ENCODE peak calls at places on chromosomes 5 and 9, in eight cellular contexts. C is lung, A is IMR-90, W is body of pancreas, N is left ventricle myocardium inferior, M is fibroblast of lung, L is uterus, G is lower lobe of right lung. I is an unnamed sample. For H3K9me3, the result is how much of the 10 kb centered on the place peaks cover.

GRCh38 chr9:110578575-110578895 is 1.0 kb downstream of the SVEP1 start:
- DNase-seq in C (no peak), A (no peak), W (no peak), N (no peak), M (no peak), L (no peak), G (no peak), I (no peak)

GRCh38 chr5:33091571-33092363 is 349.0 kb upstream of the TARS1 start:
- DNase-seq in C (no peak), A (peak), W (no peak), N (no peak), M (peak), L (no peak), G (no peak), I (peak)

GRCh38 chr9:19116391-19116790 is 10.9 kb downstream of the PLIN2 start:
- DNase-seq in C (no peak), A (peak), W (no peak), N (peak), M (peak), L (no peak), G (no peak), I (no peak)

GRCh38 chr9:113911850-113912249 is 35.7 kb downstream of the ZNF618 start:
- DNase-seq in C (no peak), A (no peak), W (no peak), N (no peak), M (no peak), L (no peak), G (no peak), I (peak)

GRCh38 chr9:122642226-122642625 is 15.2 kb downstream of the OR1B1 start:
- DNase-seq in C (no peak), A (no peak), W (no peak), N (no peak), M (peak), L (no peak), G (no peak), I (no peak)

GRCh38 chr9:131530546-131530929 is 525 bp downstream of the UCK1 start:
- DNase-seq in C (peak), A (peak), W (peak), N (peak), M (peak), L (peak), G (peak), I (peak)

GRCh38 chr5:4700082-4700481 is 440.0 kb upstream of the ADAMTS16 start:
- DNase-seq in C (peak), A (no peak), W (peak), N (peak), M (peak), L (no peak), G (peak), I (peak)

GRCh38 chr5:68295772-68296171 is 80.2 kb downstream of the PIK3R1 start:
- DNase-seq in C (no peak), A (no peak), W (no peak), N (no peak), M (no peak), L (no peak), G (no peak), I (no peak)

GRCh38 chr5:86968311-86968753 is 299.4 kb upstream of the RASA1 start:
- DNase-seq in C (no peak), A (peak), W (peak), N (peak), M (peak), L (no peak), G (no peak), I (peak)

GRCh38 chr9:2229109-2229733 is 214.1 kb downstream of the SMARCA2 start:
- DNase-seq in C (no peak), A (no peak), W (peak), N (no peak), M (no peak), L (no peak), G (no peak), I (no peak)

GRCh38 chr5:172450453-172450852 is 3.9 kb downstream of the SH3PXD2B start:
- DNase-seq in C (no peak), A (no peak), W (no peak), N (no peak), M (no peak), L (no peak), G (no peak), I (no peak)

GRCh38 chr5:16418471-16418922 is 47.1 kb downstream of the ZNF622 start:
- DNase-seq in C (no peak), A (no peak), W (peak), N (peak), M (no peak), L (no peak), G (no peak), I (no peak)

GRCh38 chr5:76956033-76956432 is 3.2 kb downstream of the CRHBP start:
- DNase-seq in C (no peak), A (no peak), W (no peak), N (no peak), M (no peak), L (no peak), G (no peak), I (no peak)

GRCh38 chr5:76952795-76953536 is at the start of gene CRHBP:
- DNase-seq in C (no peak), A (no peak), W (no peak), N (no peak), M (no peak), L (no peak), G (no peak), I (no peak)

GRCh38 chr5:76958976-76959767 is 6.3 kb downstream of the CRHBP start:
- DNase-seq in C (no peak), A (peak), W (no peak), N (no peak), M (peak), L (no peak), G (no peak), I (peak)

GRCh38 chr5:76954383-76954763 is 1.5 kb downstream of the CRHBP start:
- DNase-seq in C (no peak), A (no peak), W (no peak), N (no peak), M (no peak), L (no peak), G (no peak), I (no peak)

GRCh38 chr5:76953551-76954382 is 922 bp downstream of the CRHBP start:
- DNase-seq in C (no peak), A (no peak), W (no peak), N (no peak), M (peak), L (no peak), G (no peak), I (no peak)
- H3K4me3 ChIP-seq in C (no peak), A (no peak), W (no peak), N (peak), M (no peak), L (peak), G (peak), I (peak)

DNA sequence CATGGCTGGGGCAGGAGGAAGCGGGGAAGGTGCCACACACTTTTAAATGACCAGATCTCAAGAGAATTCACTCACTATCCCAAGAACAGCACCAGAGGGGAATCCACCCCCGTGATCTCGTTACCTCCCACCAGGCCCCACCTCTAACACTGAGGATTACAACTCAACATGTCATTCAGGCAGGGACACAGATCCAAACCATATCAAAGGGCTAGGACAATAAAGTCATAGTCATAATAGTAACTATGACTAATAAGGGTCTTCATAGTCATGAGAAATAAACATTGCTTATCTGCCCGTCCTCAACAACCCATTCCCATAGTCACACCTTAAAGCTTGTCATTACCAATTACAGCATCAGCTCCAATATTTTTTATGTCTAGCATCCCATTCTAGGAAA is 65.3 kb upstream of the SMC2 start:
- DNase-seq in C (no peak), A (no peak), W (no peak), N (no peak), M (no peak), L (no peak), G (no peak), I (no peak)
- H3K9me3 ChIP-seq in C (under half), A (under half), W (under half), N (under half), M (under half), L (under half), G (under half), I (under half)

GRCh38 chr9:136667217-136667939 is 4.7 kb downstream of the EGFL7 start:
- DNase-seq in C (no peak), A (no peak), W (no peak), N (no peak), M (no peak), L (no peak), G (no peak), I (no peak)

GRCh38 chr9:136668983-136669790 is 6.5 kb downstream of the EGFL7 start:
- DNase-seq in C (no peak), A (no peak), W (peak), N (no peak), M (no peak), L (no peak), G (no peak), I (no peak)

GRCh38 chr9:136669791-136670464 is 7.2 kb downstream of the EGFL7 start:
- DNase-seq in C (no peak), A (no peak), W (no peak), N (no peak), M (no peak), L (no peak), G (no peak), I (no peak)

GRCh38 chr9:136666364-136667216 is 3.9 kb downstream of the EGFL7 start:
- DNase-seq in C (no peak), A (no peak), W (no peak), N (no peak), M (no peak), L (no peak), G (no peak), I (no peak)

GRCh38 chr9:136667940-136668760 is 5.4 kb downstream of the EGFL7 start:
- DNase-seq in C (no peak), A (no peak), W (no peak), N (no peak), M (no peak), L (no peak), G (no peak), I (no peak)
- H3K4me3 ChIP-seq in C (peak), A (no peak), W (no peak), N (peak), M (no peak), L (peak), G (peak), I (no peak)

DNA sequence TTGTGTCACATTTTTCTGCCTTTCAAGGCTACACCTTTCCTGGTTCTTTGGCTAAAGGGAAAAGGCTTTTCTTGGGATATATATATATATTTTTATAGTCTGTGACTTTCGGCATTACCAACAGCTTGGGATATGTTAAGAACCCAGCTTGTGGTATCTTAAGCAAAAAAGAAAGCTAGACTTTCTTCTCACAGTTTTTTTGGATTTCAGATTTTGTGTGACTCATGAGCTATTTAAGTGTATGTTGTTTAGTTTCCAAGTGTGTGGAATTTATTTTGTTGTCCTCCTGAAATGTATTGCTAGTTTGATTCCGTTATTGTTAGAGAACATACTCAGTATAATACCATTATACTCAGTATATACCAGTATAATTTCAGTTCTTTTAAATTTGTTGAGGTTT is 64.8 kb downstream of the ERCC6L2 start:
- DNase-seq in C (no peak), A (peak), W (no peak), N (no peak), M (peak), L (no peak), G (no peak), I (no peak)
- H3K9me3 ChIP-seq in C (under half), A (under half), W (under half), N (under half), M (under half), L (under half), G (under half), I (under half)

GRCh38 chr5:161686881-161687280 is 1.4 kb downstream of the GABRA6 start:
- DNase-seq in C (no peak), A (no peak), W (no peak), N (no peak), M (no peak), L (no peak), G (no peak), I (no peak)
- H3K4me3 ChIP-seq in C (no peak), A (no peak), W (no peak), N (no peak), M (no peak), L (no peak), G (no peak), I (no peak)

GRCh38 chr5:2687746-2688145 is 63.7 kb downstream of the IRX2 start:
- DNase-seq in C (no peak), A (no peak), W (no peak), N (no peak), M (no peak), L (no peak), G (no peak), I (no peak)
- H3K9me3 ChIP-seq in C (under half), A (under half), W (under half), N (under half), M (under half), L (under half), G (under half), I (under half)

GRCh38 chr5:170741801-170742200 is 41.7 kb upstream of the GABRP start:
- DNase-seq in C (no peak), A (no peak), W (no peak), N (no peak), M (no peak), L (no peak), G (no peak), I (peak)

GRCh38 chr5:170746952-170747340 is 36.6 kb upstream of the GABRP start:
- DNase-seq in C (no peak), A (no peak), W (no peak), N (no peak), M (no peak), L (no peak), G (no peak), I (peak)

GRCh38 chr5:170746081-170746951 is 37.2 kb upstream of the GABRP start:
- DNase-seq in C (no peak), A (no peak), W (no peak), N (no peak), M (no peak), L (no peak), G (no peak), I (peak)

GRCh38 chr5:170745481-170746061 is 38.0 kb upstream of the GABRP start:
- DNase-seq in C (no peak), A (peak), W (peak), N (peak), M (peak), L (no peak), G (peak), I (peak)

DNA sequence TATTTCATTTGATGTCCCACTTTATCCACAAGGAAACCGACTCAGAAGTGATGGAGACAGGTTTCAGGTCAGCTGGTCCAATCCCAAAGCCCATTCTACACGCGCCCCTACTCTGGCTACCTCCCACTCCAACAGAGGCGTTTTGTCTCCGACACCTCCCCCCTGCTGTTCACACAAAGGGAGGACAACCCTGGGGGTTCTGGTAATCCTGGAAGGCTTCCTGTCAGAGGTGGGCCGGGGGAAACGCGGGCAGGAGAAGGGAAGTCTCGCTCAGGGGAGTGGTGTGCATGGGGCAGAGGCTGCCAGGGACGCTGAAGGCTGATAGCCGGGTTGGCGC is 39.7 kb upstream of the GABRP start:
- DNase-seq in C (no peak), A (no peak), W (no peak), N (no peak), M (no peak), L (no peak), G (no peak), I (no peak)
- H3K4me3 ChIP-seq in C (no peak), A (no peak), W (no peak), N (peak), M (no peak), L (no peak), G (no peak), I (no peak)

GRCh38 chr5:82334856-82335255 is 56.7 kb upstream of the RPS23 start:
- DNase-seq in C (no peak), A (peak), W (no peak), N (no peak), M (peak), L (no peak), G (no peak), I (no peak)

GRCh38 chr5:82335807-82336206 is 57.7 kb upstream of the RPS23 start:
- DNase-seq in C (no peak), A (peak), W (no peak), N (no peak), M (peak), L (no peak), G (no peak), I (no peak)

GRCh38 chr5:82332064-82332855 is 54.1 kb upstream of the RPS23 start:
- DNase-seq in C (no peak), A (no peak), W (no peak), N (no peak), M (peak), L (no peak), G (no peak), I (no peak)

GRCh38 chr5:82332889-82333619 is 54.9 kb upstream of the RPS23 start:
- DNase-seq in C (no peak), A (peak), W (no peak), N (no peak), M (peak), L (no peak), G (no peak), I (no peak)

DNA sequence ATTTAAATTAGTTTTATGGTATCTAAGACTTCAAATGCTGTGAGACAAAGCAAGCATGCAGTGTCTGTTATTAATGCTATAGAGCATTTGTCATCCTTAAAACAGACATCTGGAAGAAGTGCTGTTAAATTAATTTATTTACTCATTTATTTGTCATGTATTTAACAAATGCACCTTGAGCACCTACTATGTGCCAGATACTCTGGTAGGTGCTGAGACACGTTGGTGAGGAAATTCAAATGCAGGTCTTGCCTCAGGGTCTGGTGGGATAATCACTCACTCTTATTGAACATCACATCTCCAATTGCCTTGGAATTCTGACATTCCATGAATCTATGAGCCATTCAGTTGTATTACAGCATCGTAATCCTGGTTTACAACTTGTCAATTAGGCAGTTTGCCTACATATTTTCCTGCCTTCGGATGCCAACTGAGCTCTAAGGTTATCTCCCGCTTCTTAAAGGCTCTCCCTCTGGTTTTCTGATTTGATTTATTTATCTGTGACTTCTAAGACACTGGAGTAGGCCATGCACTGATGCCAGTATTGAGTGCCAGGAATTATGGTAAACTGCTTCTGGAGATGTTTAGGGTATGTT is 56.0 kb upstream of the RPS23 start:
- DNase-seq in C (no peak), A (no peak), W (no peak), N (no peak), M (peak), L (no peak), G (no peak), I (no peak)
- H3K9me3 ChIP-seq in C (under half), A (under half), W (under half), N (under half), M (under half), L (under half), G (under half), I (under half)

I was measured in SJSA1.